ENCODE peak calls at places on chromosomes 13 and 19, in five cellular contexts. P is body of pancreas, E is mammary epithelial cell, T is progenitor cell of endocrine pancreas, S is GM23338. Z is an unnamed sample.

GRCh38 chr19:18657590-18658365 is 20.9 kb downstream of the KLHL26 start:
- DNase-seq in P (peak; percentile 31), E (no peak), T (no peak), S (peak; percentile 78), Z (peak; percentile 90)

GRCh38 chr13:114173261-114173660 is 5.8 kb upstream of the CFAP97D2 start:
- DNase-seq in P (no peak), E (no peak), T (no peak), S (no peak), Z (no peak)

GRCh38 chr19:5891938-5892771 is 11.4 kb downstream of the NDUFA11 start:
- DNase-seq in P (peak; percentile 47), E (no peak), T (peak; percentile 47), S (peak; percentile 66), Z (no peak)

GRCh38 chr19:5680083-5680436 is 256 bp downstream of the MICOS13 start:
- DNase-seq in P (no peak), E (no peak), T (no peak), S (peak; percentile 61), Z (no peak)

GRCh38 chr13:110271313-110271712 is 35.6 kb downstream of the COL4A1 start:
- DNase-seq in P (peak; percentile 1), E (no peak), T (no peak), S (no peak), Z (peak; percentile 48)

GRCh38 chr13:43129511-43130130 is 106.2 kb downstream of the DNAJC15 start:
- DNase-seq in P (no peak), E (no peak), T (no peak), S (no peak), Z (no peak)

GRCh38 chr19:41357746-41358145 is 4.0 kb upstream of the TGFB1 start:
- DNase-seq in P (no peak), E (no peak), T (no peak), S (no peak), Z (no peak)

GRCh38 chr13:102580552-102581169 is 16.1 kb upstream of the TPP2 start:
- DNase-seq in P (peak; percentile 19), E (peak; percentile 51), T (no peak), S (peak; percentile 86), Z (no peak)

GRCh38 chr19:29516821-29517395 is 8.9 kb upstream of the VSTM2B start:
- DNase-seq in P (no peak), E (no peak), T (no peak), S (no peak), Z (no peak)

GRCh38 chr19:39428309-39429112 is 7.2 kb downstream of the RPS16 start:
- DNase-seq in P (peak; percentile 50), E (no peak), T (no peak), S (peak; percentile 98), Z (peak; percentile 94)

GRCh38 chr19:29945433-29945832 is 3.4 kb downstream of the URI1 start:
- DNase-seq in P (no peak), E (no peak), T (no peak), S (no peak), Z (no peak)

GRCh38 chr19:50465986-50466771 is 10.1 kb upstream of the EMC10 start:
- DNase-seq in P (no peak), E (no peak), T (peak; percentile 22), S (peak; percentile 88), Z (no peak)

GRCh38 chr13:65803706-65804392 is 1426.3 kb downstream of the PCDH9 start:
- DNase-seq in P (no peak), E (no peak), T (no peak), S (no peak), Z (no peak)

GRCh38 chr13:25966086-25966485 is 85.7 kb downstream of the SHISA2 start:
- DNase-seq in P (no peak), E (no peak), T (no peak), S (no peak), Z (no peak)

GRCh38 chr19:38952395-38953165 is 21.8 kb downstream of the MRPS12 start:
- DNase-seq in P (peak; percentile 26), E (no peak), T (no peak), S (peak; percentile 80), Z (no peak)

GRCh38 chr13:109667754-109668360 is 118.5 kb downstream of the IRS2 start:
- DNase-seq in P (no peak), E (no peak), T (no peak), S (no peak), Z (no peak)

GRCh38 chr13:67224148-67224846 is 5.8 kb downstream of the PCDH9 start:
- DNase-seq in P (peak; percentile 77), E (peak; percentile 56), T (no peak), S (peak; percentile 83), Z (no peak)

GRCh38 chr19:41753159-41753558 is 2.2 kb upstream of the CEACAM6 start:
- DNase-seq in P (peak; percentile 75), E (peak; percentile 31), T (no peak), S (peak; percentile 85), Z (no peak)

GRCh38 chr13:30196025-30196424 is 111.3 kb downstream of the KATNAL1 start:
- DNase-seq in P (no peak), E (no peak), T (no peak), S (peak; percentile 68), Z (no peak)

GRCh38 chr13:31331051-31331450 is 131.3 kb downstream of the B3GLCT start:
- DNase-seq in P (no peak), E (no peak), T (no peak), S (no peak), Z (no peak)

GRCh38 chr19:17234911-17235617 is 9.0 kb downstream of the OCEL1 start:
- DNase-seq in P (peak; percentile 50), E (peak; percentile 27), T (no peak), S (peak; percentile 85), Z (no peak)

GRCh38 chr13:65595881-65596280 is 1634.3 kb downstream of the PCDH9 start:
- DNase-seq in P (no peak), E (no peak), T (no peak), S (no peak), Z (no peak)

GRCh38 chr19:50889638-50890037 is 16.4 kb downstream of the KLK2 start:
- DNase-seq in P (no peak), E (no peak), T (no peak), S (no peak), Z (no peak)

GRCh38 chr13:75393839-75394238 is 88.1 kb downstream of the TBC1D4 start:
- DNase-seq in P (no peak), E (no peak), T (no peak), S (no peak), Z (no peak)

GRCh38 chr19:19134687-19135158 is 3.6 kb downstream of the TMEM161A start:
- DNase-seq in P (no peak), E (no peak), T (peak; percentile 40), S (peak; percentile 93), Z (no peak)

GRCh38 chr13:24671367-24672117 is 8.7 kb upstream of the ATP12A start:
- DNase-seq in P (no peak), E (peak; percentile 87), T (no peak), S (peak; percentile 87), Z (no peak)

GRCh38 chr13:24672141-24673132 is 7.8 kb upstream of the ATP12A start:
- DNase-seq in P (no peak), E (no peak), T (no peak), S (no peak), Z (no peak)

GRCh38 chr13:24670174-24670573 is 10.0 kb upstream of the ATP12A start:
- DNase-seq in P (no peak), E (no peak), T (no peak), S (no peak), Z (no peak)

GRCh38 chr13:24668955-24669354 is 11.3 kb upstream of the ATP12A start:
- DNase-seq in P (no peak), E (peak; percentile 94), T (no peak), S (no peak), Z (no peak)

DNA sequence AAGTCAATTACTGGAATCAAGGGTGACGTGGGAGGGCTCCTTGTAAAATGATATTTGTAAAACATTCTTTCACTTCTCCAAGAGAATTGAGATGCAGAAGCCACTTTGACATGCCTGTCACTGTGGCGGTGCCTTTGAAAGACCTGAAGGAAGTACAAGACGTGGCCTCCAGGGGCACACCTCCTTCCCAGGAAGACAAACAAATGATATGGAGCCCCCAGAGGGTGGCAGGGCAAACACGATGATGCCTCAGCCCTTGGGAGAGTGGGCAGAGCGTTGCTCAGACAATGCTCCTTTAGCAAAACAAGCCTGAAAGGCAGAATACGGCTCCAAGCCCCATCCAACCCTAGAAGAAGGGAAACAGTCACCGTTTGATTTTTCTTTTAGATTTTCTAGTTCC is 9.3 kb upstream of the ATP12A start:
- DNase-seq in P (no peak), E (no peak), T (no peak), S (peak; percentile 87), Z (no peak)
- TF ChIP-seq CTCF in P (no peak), E (peak; percentile 45), T (peak; percentile 43), S (no peak), Z (no peak)

DNA sequence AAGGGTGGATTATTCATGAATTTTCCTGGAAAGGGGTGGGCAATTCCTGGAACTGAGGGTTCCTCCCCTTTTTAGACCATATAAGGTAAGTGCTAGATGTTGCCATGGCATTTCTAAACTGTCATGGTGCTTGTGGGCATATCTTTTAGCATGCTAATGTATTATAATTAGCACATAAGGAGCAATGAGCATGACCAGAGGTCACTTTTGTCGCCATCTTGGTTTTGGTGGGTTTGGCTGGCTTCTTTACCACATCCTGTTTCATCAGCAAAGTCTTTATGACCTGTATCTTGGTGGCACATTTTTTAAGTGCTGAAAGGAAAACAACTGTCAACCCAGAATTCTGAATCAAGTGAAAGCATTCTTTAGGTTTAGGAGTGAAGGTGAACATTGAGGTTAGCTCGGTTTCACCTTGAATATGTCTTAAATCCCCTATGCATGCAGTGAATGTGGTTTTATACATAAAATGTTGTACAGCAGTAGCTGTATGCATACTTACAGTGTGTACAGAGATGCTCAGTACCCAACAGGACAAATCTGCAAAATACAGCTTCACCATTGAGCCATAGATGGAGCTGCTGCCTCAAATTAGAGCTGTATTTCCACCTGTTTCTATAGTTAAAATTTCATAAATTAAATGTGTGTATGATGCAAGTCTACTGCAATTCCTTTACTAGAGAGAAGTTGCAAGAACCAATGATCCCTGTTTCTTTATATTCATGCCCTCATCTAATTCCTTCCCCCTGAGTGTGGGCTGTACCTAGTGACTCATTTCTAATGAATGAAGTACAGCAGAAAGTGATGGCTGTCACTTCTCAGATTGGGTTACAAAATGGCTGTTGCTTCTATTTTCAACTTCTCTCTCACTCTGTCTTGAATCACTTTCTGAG is 25.3 kb upstream of the IGSF23 start:
- DNase-seq in P (no peak), E (peak; percentile 74), T (no peak), S (no peak), Z (no peak)
- TF ChIP-seq CTCF in P (peak; percentile 21), E (peak; percentile 13), T (no peak), S (no peak), Z (peak; percentile 53)

DNA sequence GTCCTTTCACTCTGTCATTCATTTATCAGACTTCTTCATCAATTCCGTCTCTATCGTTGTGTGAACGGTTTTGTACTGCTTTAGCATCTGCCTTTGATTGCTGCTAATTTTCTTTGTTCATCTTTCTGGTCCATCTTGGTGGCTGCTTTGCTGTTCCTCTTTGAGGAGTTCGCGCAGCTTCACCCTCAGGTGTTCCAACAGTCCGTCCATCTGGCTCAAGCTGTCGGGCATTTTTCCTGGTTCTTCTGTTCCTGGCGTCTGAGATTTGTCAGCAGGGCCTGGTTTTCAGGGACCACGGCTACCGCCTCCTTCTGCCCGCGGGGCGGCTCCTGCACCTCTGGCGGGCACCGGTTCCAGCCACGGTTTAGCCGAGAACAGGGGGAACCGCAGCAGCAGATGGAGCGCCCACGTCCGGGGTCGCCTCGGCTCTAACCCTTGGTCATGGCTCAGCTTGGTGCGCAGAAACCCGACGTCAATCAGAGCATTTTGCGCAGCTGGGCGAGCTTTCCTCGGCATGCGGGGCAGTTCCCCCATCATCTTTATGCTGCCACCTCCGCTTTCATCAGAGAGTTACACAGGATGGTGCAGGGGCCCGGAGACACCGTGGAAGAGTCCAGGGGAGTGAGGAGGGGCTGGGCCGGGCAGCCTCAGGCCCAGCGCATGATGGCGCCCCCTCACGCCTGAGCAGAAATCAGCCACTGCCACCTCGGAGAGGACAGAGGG is 89.5 kb downstream of the ZNF100 start:
- DNase-seq in P (peak; percentile 18), E (no peak), T (no peak), S (peak; percentile 56), Z (no peak)
- TF ChIP-seq CTCF in P (no peak), E (no peak), T (no peak), S (peak; percentile 32), Z (no peak)

GRCh38 chr13:76886292-76887061 is at the start of gene KCTD12:
- DNase-seq in P (peak; percentile 69), E (peak; percentile 78), T (peak; percentile 63), S (peak; percentile 82), Z (peak; percentile 89)
- TF ChIP-seq CTCF in P (no peak), E (no peak), T (peak; percentile 58), S (no peak), Z (peak; percentile 53)